ENCODE peak calls at places on chromosomes 1 and 21, in six cellular contexts. D, P, G, A, U and V are unnamed samples.

GRCh38 chr1:59903136-59903754 is 23.3 kb downstream of the CYP2J2 start:
- DNase-seq in P (peak), U (no peak), G (no peak), A (no peak), D (peak), V (no peak)

GRCh38 chr1:156422602-156423091 is 53.6 kb downstream of the RHBG start:
- DNase-seq in D (no peak), G (no peak), A (no peak), P (no peak), U (no peak), V (no peak)

GRCh38 chr1:25055961-25056360 is 125.9 kb upstream of the RUNX3 start:
- DNase-seq in A (no peak), G (peak), D (no peak), P (no peak), U (no peak), V (no peak)

GRCh38 chr1:110355321-110355720 is 16.1 kb downstream of the RBM15 start:
- DNase-seq in D (no peak), P (no peak), G (no peak), A (no peak), U (no peak), V (no peak)

GRCh38 chr1:91549041-91549735 is 48.5 kb downstream of the CDC7 start:
- DNase-seq in P (no peak), G (no peak), D (no peak), A (no peak), U (no peak), V (no peak)

GRCh38 chr1:54952950-54953718 is 27.3 kb upstream of the TMEM61 start:
- DNase-seq in D (no peak), G (no peak), P (no peak), A (no peak), U (no peak), V (no peak)

GRCh38 chr21:45318556-45319341 is 31.1 kb upstream of the POFUT2 start:
- DNase-seq in G (peak), D (no peak), U (no peak), P (no peak), A (peak), V (no peak)

GRCh38 chr1:47295579-47295978 is 18.4 kb downstream of the STIL start:
- DNase-seq in P (no peak), D (no peak), A (no peak), U (no peak), G (no peak), V (no peak)

GRCh38 chr1:211326528-211327340 is at the start of gene TRAF5:
- DNase-seq in A (peak), D (no peak), G (peak), P (peak), U (peak), V (peak)

GRCh38 chr1:75559141-75559540 is 51.8 kb downstream of the SLC44A5 start:
- DNase-seq in P (no peak), A (no peak), U (no peak), G (no peak), D (no peak), V (no peak)

GRCh38 chr1:31615414-31615813 is 2.1 kb upstream of the HCRTR1 start:
- DNase-seq in A (no peak), P (no peak), U (no peak), D (no peak), G (no peak), V (no peak)

GRCh38 chr1:37234941-37235418 is 200.7 kb upstream of the GRIK3 start:
- DNase-seq in A (no peak), D (peak), U (peak), P (no peak), G (no peak), V (no peak)

GRCh38 chr1:75471245-75471644 is 139.7 kb downstream of the SLC44A5 start:
- DNase-seq in G (no peak), P (no peak), U (no peak), D (no peak), A (no peak), V (no peak)

GRCh38 chr1:18597159-18598042 is 33.2 kb upstream of the PAX7 start:
- DNase-seq in U (peak), G (peak), D (peak), A (peak), P (peak), V (peak)

GRCh38 chr21:18743523-18743922 is 339.9 kb upstream of the TMPRSS15 start:
- DNase-seq in D (no peak), U (no peak), P (no peak), G (no peak), A (no peak), V (no peak)

GRCh38 chr21:27505516-27505915 is 538.6 kb upstream of the ADAMTS5 start:
- DNase-seq in D (no peak), U (no peak), P (no peak), A (no peak), G (no peak), V (no peak)

GRCh38 chr1:23383547-23384311 is 14.1 kb upstream of the ZNF436 start:
- DNase-seq in U (no peak), G (peak), D (no peak), A (peak), P (no peak), V (no peak)

GRCh38 chr1:37485902-37486679 is 11.7 kb downstream of the ZC3H12A start:
- DNase-seq in U (no peak), D (no peak), P (no peak), G (no peak), A (no peak), V (no peak)

GRCh38 chr1:220825819-220826551 is 39.3 kb downstream of the MTARC1 start:
- DNase-seq in P (no peak), G (no peak), U (no peak), A (no peak), D (no peak), V (no peak)

GRCh38 chr1:153984125-153984899 is 1.8 kb downstream of the RAB13 start:
- DNase-seq in D (no peak), A (no peak), G (no peak), P (no peak), U (no peak), V (no peak)

GRCh38 chr1:4961935-4962645 is 307.7 kb downstream of the AJAP1 start:
- DNase-seq in P (no peak), A (no peak), D (no peak), U (no peak), G (peak), V (no peak)

GRCh38 chr1:207315435-207315834 is 6.0 kb upstream of the CD55 start:
- DNase-seq in P (no peak), U (no peak), G (no peak), A (no peak), D (no peak), V (no peak)

GRCh38 chr1:221396526-221396925 is 345.4 kb downstream of the DUSP10 start:
- DNase-seq in D (no peak), G (no peak), A (no peak), P (no peak), U (no peak), V (peak)